ENCODE peak calls at places on chromosomes 13 and 19, in nine cellular contexts. One of them, this sample, is unnamed.

GRCh38 chr13:99686157-99686572 is 184.9 kb downstream of the TM9SF2 start:
- DNase-seq in stimulated activated CD4-positive, alpha-beta T cell treated with anti-CD3 and anti-CD28 coated beads, Interleukin-2, amount 100 ng/mL, for 48 hours: no peak
- DNase-seq in GM12865: no peak
- DNase-seq in AG04450: no peak
- DNase-seq in activated T-helper 1 cell treated with Interleukin-2 at 50 U/mL for 16 hours: no peak
- DNase-seq in substantia nigra: no peak
- DNase-seq in NCI-H1417 treated with DMSO at 0.1 percent for 48 hours: no peak
- DNase-seq in endothelial cell: peak
- DNase-seq in fibroblast of pulmonary artery: peak
- DNase-seq in this sample: peak

GRCh38 chr19:43638214-43638990 is 1.2 kb downstream of the CADM4 start:
- DNase-seq in NCI-H1417 treated with DMSO at 0.1 percent for 48 hours: no peak
- DNase-seq in GM12865: no peak
- DNase-seq in AG04450: no peak
- DNase-seq in stimulated activated CD4-positive, alpha-beta T cell treated with anti-CD3 and anti-CD28 coated beads, Interleukin-2, amount 100 ng/mL, for 48 hours: no peak
- DNase-seq in substantia nigra: no peak
- DNase-seq in activated T-helper 1 cell treated with Interleukin-2 at 50 U/mL for 16 hours: no peak
- DNase-seq in fibroblast of pulmonary artery: no peak
- DNase-seq in endothelial cell: no peak
- DNase-seq in this sample: no peak

GRCh38 chr13:110953833-110954532 is 39.1 kb upstream of the ANKRD10 start:
- DNase-seq in NCI-H1417 treated with DMSO at 0.1 percent for 48 hours: no peak
- DNase-seq in activated T-helper 1 cell treated with Interleukin-2 at 50 U/mL for 16 hours: no peak
- DNase-seq in endothelial cell: no peak
- DNase-seq in fibroblast of pulmonary artery: no peak
- DNase-seq in AG04450: no peak
- DNase-seq in GM12865: no peak
- DNase-seq in substantia nigra: no peak
- DNase-seq in stimulated activated CD4-positive, alpha-beta T cell treated with anti-CD3 and anti-CD28 coated beads, Interleukin-2, amount 100 ng/mL, for 48 hours: no peak
- DNase-seq in this sample: no peak

GRCh38 chr19:50158577-50158976 is 4.5 kb downstream of the IZUMO2 start:
- DNase-seq in stimulated activated CD4-positive, alpha-beta T cell treated with anti-CD3 and anti-CD28 coated beads, Interleukin-2, amount 100 ng/mL, for 48 hours: no peak
- DNase-seq in substantia nigra: no peak
- DNase-seq in endothelial cell: no peak
- DNase-seq in NCI-H1417 treated with DMSO at 0.1 percent for 48 hours: no peak
- DNase-seq in GM12865: no peak
- DNase-seq in AG04450: no peak
- DNase-seq in fibroblast of pulmonary artery: no peak
- DNase-seq in activated T-helper 1 cell treated with Interleukin-2 at 50 U/mL for 16 hours: no peak
- DNase-seq in this sample: no peak

GRCh38 chr13:76335463-76335862 is 550.7 kb downstream of the KCTD12 start:
- DNase-seq in substantia nigra: no peak
- DNase-seq in stimulated activated CD4-positive, alpha-beta T cell treated with anti-CD3 and anti-CD28 coated beads, Interleukin-2, amount 100 ng/mL, for 48 hours: no peak
- DNase-seq in activated T-helper 1 cell treated with Interleukin-2 at 50 U/mL for 16 hours: no peak
- DNase-seq in GM12865: no peak
- DNase-seq in NCI-H1417 treated with DMSO at 0.1 percent for 48 hours: no peak
- DNase-seq in fibroblast of pulmonary artery: no peak
- DNase-seq in AG04450: no peak
- DNase-seq in endothelial cell: no peak
- DNase-seq in this sample: no peak

GRCh38 chr19:41427647-41428480 is 690 bp upstream of the B3GNT8 start:
- DNase-seq in GM12865: no peak
- DNase-seq in endothelial cell: peak
- DNase-seq in substantia nigra: no peak
- DNase-seq in activated T-helper 1 cell treated with Interleukin-2 at 50 U/mL for 16 hours: peak
- DNase-seq in NCI-H1417 treated with DMSO at 0.1 percent for 48 hours: no peak
- DNase-seq in AG04450: no peak
- DNase-seq in fibroblast of pulmonary artery: no peak
- DNase-seq in stimulated activated CD4-positive, alpha-beta T cell treated with anti-CD3 and anti-CD28 coated beads, Interleukin-2, amount 100 ng/mL, for 48 hours: peak
- DNase-seq in this sample: no peak

GRCh38 chr19:17445526-17446165 is 2.8 kb downstream of the TMEM221 start:
- DNase-seq in fibroblast of pulmonary artery: no peak
- DNase-seq in stimulated activated CD4-positive, alpha-beta T cell treated with anti-CD3 and anti-CD28 coated beads, Interleukin-2, amount 100 ng/mL, for 48 hours: no peak
- DNase-seq in endothelial cell: no peak
- DNase-seq in NCI-H1417 treated with DMSO at 0.1 percent for 48 hours: no peak
- DNase-seq in substantia nigra: no peak
- DNase-seq in GM12865: no peak
- DNase-seq in AG04450: no peak
- DNase-seq in activated T-helper 1 cell treated with Interleukin-2 at 50 U/mL for 16 hours: no peak
- DNase-seq in this sample: no peak

GRCh38 chr19:12782424-12783225 is 7.3 kb upstream of the HOOK2 start:
- DNase-seq in endothelial cell: peak
- DNase-seq in stimulated activated CD4-positive, alpha-beta T cell treated with anti-CD3 and anti-CD28 coated beads, Interleukin-2, amount 100 ng/mL, for 48 hours: peak
- DNase-seq in GM12865: peak
- DNase-seq in AG04450: no peak
- DNase-seq in NCI-H1417 treated with DMSO at 0.1 percent for 48 hours: peak
- DNase-seq in fibroblast of pulmonary artery: peak
- DNase-seq in substantia nigra: peak
- DNase-seq in activated T-helper 1 cell treated with Interleukin-2 at 50 U/mL for 16 hours: peak
- DNase-seq in this sample: peak

GRCh38 chr13:78241278-78241919 is 322.8 kb upstream of the EDNRB start:
- DNase-seq in fibroblast of pulmonary artery: peak
- DNase-seq in AG04450: peak
- DNase-seq in substantia nigra: peak
- DNase-seq in NCI-H1417 treated with DMSO at 0.1 percent for 48 hours: no peak
- DNase-seq in GM12865: peak
- DNase-seq in endothelial cell: peak
- DNase-seq in stimulated activated CD4-positive, alpha-beta T cell treated with anti-CD3 and anti-CD28 coated beads, Interleukin-2, amount 100 ng/mL, for 48 hours: peak
- DNase-seq in activated T-helper 1 cell treated with Interleukin-2 at 50 U/mL for 16 hours: no peak
- DNase-seq in this sample: peak

GRCh38 chr19:46368116-46368515 is 21.2 kb downstream of the PPP5C start:
- DNase-seq in NCI-H1417 treated with DMSO at 0.1 percent for 48 hours: no peak
- DNase-seq in endothelial cell: no peak
- DNase-seq in activated T-helper 1 cell treated with Interleukin-2 at 50 U/mL for 16 hours: no peak
- DNase-seq in substantia nigra: no peak
- DNase-seq in GM12865: no peak
- DNase-seq in fibroblast of pulmonary artery: no peak
- DNase-seq in stimulated activated CD4-positive, alpha-beta T cell treated with anti-CD3 and anti-CD28 coated beads, Interleukin-2, amount 100 ng/mL, for 48 hours: no peak
- DNase-seq in AG04450: no peak
- DNase-seq in this sample: no peak

GRCh38 chr13:54029226-54029625 is 1000.6 kb downstream of the OLFM4 start:
- DNase-seq in GM12865: peak
- DNase-seq in endothelial cell: no peak
- DNase-seq in stimulated activated CD4-positive, alpha-beta T cell treated with anti-CD3 and anti-CD28 coated beads, Interleukin-2, amount 100 ng/mL, for 48 hours: no peak
- DNase-seq in activated T-helper 1 cell treated with Interleukin-2 at 50 U/mL for 16 hours: no peak
- DNase-seq in AG04450: no peak
- DNase-seq in NCI-H1417 treated with DMSO at 0.1 percent for 48 hours: no peak
- DNase-seq in fibroblast of pulmonary artery: no peak
- DNase-seq in substantia nigra: no peak
- DNase-seq in this sample: peak

GRCh38 chr13:21998279-21998678 is 327.4 kb downstream of the FGF9 start:
- DNase-seq in AG04450: no peak
- DNase-seq in stimulated activated CD4-positive, alpha-beta T cell treated with anti-CD3 and anti-CD28 coated beads, Interleukin-2, amount 100 ng/mL, for 48 hours: no peak
- DNase-seq in NCI-H1417 treated with DMSO at 0.1 percent for 48 hours: no peak
- DNase-seq in endothelial cell: no peak
- DNase-seq in activated T-helper 1 cell treated with Interleukin-2 at 50 U/mL for 16 hours: no peak
- DNase-seq in GM12865: no peak
- DNase-seq in substantia nigra: no peak
- DNase-seq in fibroblast of pulmonary artery: no peak
- DNase-seq in this sample: no peak

GRCh38 chr19:5547881-5548280 is 19.9 kb downstream of the TINCR start:
- DNase-seq in AG04450: peak
- DNase-seq in activated T-helper 1 cell treated with Interleukin-2 at 50 U/mL for 16 hours: no peak
- DNase-seq in fibroblast of pulmonary artery: peak
- DNase-seq in GM12865: peak
- DNase-seq in stimulated activated CD4-positive, alpha-beta T cell treated with anti-CD3 and anti-CD28 coated beads, Interleukin-2, amount 100 ng/mL, for 48 hours: no peak
- DNase-seq in NCI-H1417 treated with DMSO at 0.1 percent for 48 hours: no peak
- DNase-seq in substantia nigra: no peak
- DNase-seq in endothelial cell: peak
- DNase-seq in this sample: peak

GRCh38 chr13:22235950-22236290 is 565.0 kb downstream of the FGF9 start:
- DNase-seq in AG04450: no peak
- DNase-seq in GM12865: no peak
- DNase-seq in stimulated activated CD4-positive, alpha-beta T cell treated with anti-CD3 and anti-CD28 coated beads, Interleukin-2, amount 100 ng/mL, for 48 hours: no peak
- DNase-seq in activated T-helper 1 cell treated with Interleukin-2 at 50 U/mL for 16 hours: no peak
- DNase-seq in endothelial cell: no peak
- DNase-seq in fibroblast of pulmonary artery: no peak
- DNase-seq in substantia nigra: no peak
- DNase-seq in NCI-H1417 treated with DMSO at 0.1 percent for 48 hours: no peak
- DNase-seq in this sample: no peak

GRCh38 chr19:31543456-31543855 is 194.2 kb upstream of the TSHZ3 start:
- DNase-seq in endothelial cell: no peak
- DNase-seq in AG04450: no peak
- DNase-seq in GM12865: no peak
- DNase-seq in activated T-helper 1 cell treated with Interleukin-2 at 50 U/mL for 16 hours: no peak
- DNase-seq in substantia nigra: no peak
- DNase-seq in NCI-H1417 treated with DMSO at 0.1 percent for 48 hours: no peak
- DNase-seq in stimulated activated CD4-positive, alpha-beta T cell treated with anti-CD3 and anti-CD28 coated beads, Interleukin-2, amount 100 ng/mL, for 48 hours: no peak
- DNase-seq in fibroblast of pulmonary artery: no peak
- DNase-seq in this sample: no peak

GRCh38 chr19:48625891-48626327 is 6.6 kb downstream of the SPHK2 start:
- DNase-seq in AG04450: no peak
- DNase-seq in fibroblast of pulmonary artery: no peak
- DNase-seq in endothelial cell: no peak
- DNase-seq in stimulated activated CD4-positive, alpha-beta T cell treated with anti-CD3 and anti-CD28 coated beads, Interleukin-2, amount 100 ng/mL, for 48 hours: no peak
- DNase-seq in activated T-helper 1 cell treated with Interleukin-2 at 50 U/mL for 16 hours: no peak
- DNase-seq in substantia nigra: no peak
- DNase-seq in NCI-H1417 treated with DMSO at 0.1 percent for 48 hours: no peak
- DNase-seq in GM12865: no peak
- DNase-seq in this sample: no peak

GRCh38 chr19:41351339-41352245 is 2.1 kb downstream of the TGFB1 start:
- DNase-seq in GM12865: peak
- DNase-seq in activated T-helper 1 cell treated with Interleukin-2 at 50 U/mL for 16 hours: peak
- DNase-seq in AG04450: no peak
- DNase-seq in endothelial cell: peak
- DNase-seq in substantia nigra: peak
- DNase-seq in stimulated activated CD4-positive, alpha-beta T cell treated with anti-CD3 and anti-CD28 coated beads, Interleukin-2, amount 100 ng/mL, for 48 hours: peak
- DNase-seq in NCI-H1417 treated with DMSO at 0.1 percent for 48 hours: no peak
- DNase-seq in fibroblast of pulmonary artery: peak
- DNase-seq in this sample: peak

GRCh38 chr19:13181747-13182388 is 31.7 kb downstream of the IER2 start:
- DNase-seq in substantia nigra: peak
- DNase-seq in AG04450: no peak
- DNase-seq in NCI-H1417 treated with DMSO at 0.1 percent for 48 hours: no peak
- DNase-seq in fibroblast of pulmonary artery: peak
- DNase-seq in stimulated activated CD4-positive, alpha-beta T cell treated with anti-CD3 and anti-CD28 coated beads, Interleukin-2, amount 100 ng/mL, for 48 hours: no peak
- DNase-seq in activated T-helper 1 cell treated with Interleukin-2 at 50 U/mL for 16 hours: no peak
- DNase-seq in GM12865: peak
- DNase-seq in endothelial cell: no peak
- DNase-seq in this sample: no peak

GRCh38 chr13:46716821-46717220 is 80.1 kb downstream of the ESD start:
- DNase-seq in endothelial cell: no peak
- DNase-seq in fibroblast of pulmonary artery: no peak
- DNase-seq in substantia nigra: no peak
- DNase-seq in AG04450: no peak
- DNase-seq in GM12865: no peak
- DNase-seq in NCI-H1417 treated with DMSO at 0.1 percent for 48 hours: no peak
- DNase-seq in stimulated activated CD4-positive, alpha-beta T cell treated with anti-CD3 and anti-CD28 coated beads, Interleukin-2, amount 100 ng/mL, for 48 hours: no peak
- DNase-seq in activated T-helper 1 cell treated with Interleukin-2 at 50 U/mL for 16 hours: no peak
- DNase-seq in this sample: no peak

GRCh38 chr19:10033614-10034013 is 20.3 kb downstream of the RDH8 start:
- DNase-seq in stimulated activated CD4-positive, alpha-beta T cell treated with anti-CD3 and anti-CD28 coated beads, Interleukin-2, amount 100 ng/mL, for 48 hours: no peak
- DNase-seq in AG04450: no peak
- DNase-seq in substantia nigra: no peak
- DNase-seq in endothelial cell: no peak
- DNase-seq in fibroblast of pulmonary artery: no peak
- DNase-seq in GM12865: no peak
- DNase-seq in activated T-helper 1 cell treated with Interleukin-2 at 50 U/mL for 16 hours: no peak
- DNase-seq in NCI-H1417 treated with DMSO at 0.1 percent for 48 hours: no peak
- DNase-seq in this sample: no peak

GRCh38 chr13:36302289-36302688 is 4.7 kb upstream of the CCDC169 start:
- DNase-seq in GM12865: no peak
- DNase-seq in fibroblast of pulmonary artery: no peak
- DNase-seq in activated T-helper 1 cell treated with Interleukin-2 at 50 U/mL for 16 hours: no peak
- DNase-seq in endothelial cell: no peak
- DNase-seq in AG04450: no peak
- DNase-seq in stimulated activated CD4-positive, alpha-beta T cell treated with anti-CD3 and anti-CD28 coated beads, Interleukin-2, amount 100 ng/mL, for 48 hours: no peak
- DNase-seq in NCI-H1417 treated with DMSO at 0.1 percent for 48 hours: no peak
- DNase-seq in substantia nigra: no peak
- DNase-seq in this sample: no peak

GRCh38 chr19:19817357-19817756 is 4.2 kb downstream of the ZNF506 start:
- DNase-seq in endothelial cell: no peak
- DNase-seq in GM12865: no peak
- DNase-seq in fibroblast of pulmonary artery: no peak
- DNase-seq in stimulated activated CD4-positive, alpha-beta T cell treated with anti-CD3 and anti-CD28 coated beads, Interleukin-2, amount 100 ng/mL, for 48 hours: peak
- DNase-seq in activated T-helper 1 cell treated with Interleukin-2 at 50 U/mL for 16 hours: peak
- DNase-seq in substantia nigra: no peak
- DNase-seq in AG04450: no peak
- DNase-seq in NCI-H1417 treated with DMSO at 0.1 percent for 48 hours: no peak
- DNase-seq in this sample: no peak

GRCh38 chr13:35411059-35411744 is 65.3 kb downstream of the MAB21L1 start:
- DNase-seq in NCI-H1417 treated with DMSO at 0.1 percent for 48 hours: no peak
- DNase-seq in GM12865: no peak
- DNase-seq in endothelial cell: no peak
- DNase-seq in fibroblast of pulmonary artery: no peak
- DNase-seq in activated T-helper 1 cell treated with Interleukin-2 at 50 U/mL for 16 hours: no peak
- DNase-seq in AG04450: no peak
- DNase-seq in substantia nigra: no peak
- DNase-seq in stimulated activated CD4-positive, alpha-beta T cell treated with anti-CD3 and anti-CD28 coated beads, Interleukin-2, amount 100 ng/mL, for 48 hours: no peak
- DNase-seq in this sample: no peak

This sample was measured in trophoblast cell.